ENCODE peak calls at places on chromosome 22, in nine cellular contexts. F is activated T-helper 1 cell treated with Interleukin-2 at 50 U/mL for 16 hours; H is amniotic epithelial cell; X is iPS DF 19.7; B is astrocyte of the spinal cord; R is stimulated activated CD8-positive, alpha-beta memory T cell treated with anti-CD3 and anti-CD28 coated beads, Interleukin-2, amount 100 ng/mL, for 1 hour; C is EH; K is NCI-H1092 treated with DMSO at 0.1 percent for 48 hours; L is CD4-positive, CD25-positive, alpha-beta regulatory T cell. T is an unnamed sample.

GRCh38 chr22:23179381-23180294 is 671 bp upstream of the BCR start:
- DNase-seq in L (peak), F (no peak), R (no peak), K (peak), X (no peak), B (no peak), H (no peak), C (no peak), T (no peak)

GRCh38 chr22:46044718-46045458 is 67.9 kb upstream of the WNT7B start:
- DNase-seq in C (peak), K (no peak), R (no peak), L (no peak), H (no peak), F (no peak), B (no peak), X (no peak), T (peak)

GRCh38 chr22:24437820-24438328 is 10.5 kb downstream of the ADORA2A start:
- DNase-seq in B (no peak), C (peak), H (no peak), K (no peak), X (no peak), F (no peak), L (peak), R (no peak), T (peak)

GRCh38 chr22:32619614-32620426 is 145.2 kb downstream of the FBXO7 start:
- DNase-seq in X (no peak), C (peak), L (no peak), F (no peak), B (peak), H (peak), R (no peak), K (no peak), T (no peak)

GRCh38 chr22:20211997-20212753 is 55.9 kb downstream of the RTN4R start:
- DNase-seq in F (no peak), C (no peak), H (no peak), R (no peak), L (no peak), K (peak), B (no peak), X (no peak), T (no peak)

GRCh38 chr22:40603088-40603605 is 33.4 kb downstream of the MRTFA start:
- DNase-seq in L (no peak), C (peak), B (peak), K (no peak), X (no peak), H (peak), R (no peak), F (no peak), T (no peak)

GRCh38 chr22:17784776-17785175 is 10.5 kb upstream of the BID start:
- DNase-seq in B (no peak), C (no peak), H (no peak), F (no peak), R (no peak), L (no peak), X (no peak), K (no peak), T (no peak)

GRCh38 chr22:20198527-20199319 is 47.9 kb upstream of the CCDC188 start:
- DNase-seq in F (no peak), C (no peak), R (no peak), X (no peak), K (no peak), B (no peak), H (no peak), L (no peak), T (no peak)

GRCh38 chr22:47197735-47198500 is 435.5 kb downstream of the TBC1D22A start:
- DNase-seq in C (no peak), H (no peak), X (no peak), K (no peak), F (no peak), R (no peak), L (no peak), B (no peak), T (peak)

GRCh38 chr22:36295247-36295646 is 42.3 kb downstream of the APOL1 start:
- DNase-seq in L (no peak), C (no peak), R (no peak), H (no peak), B (no peak), X (no peak), K (no peak), F (no peak), T (no peak)

GRCh38 chr22:25546751-25547150 is 17.7 kb upstream of the GRK3 start:
- DNase-seq in R (no peak), K (no peak), L (no peak), F (no peak), C (peak), B (peak), X (no peak), H (no peak), T (no peak)

GRCh38 chr22:22014285-22014659 is 31.7 kb upstream of the TOP3B start:
- DNase-seq in R (no peak), L (no peak), F (no peak), C (no peak), K (no peak), B (no peak), H (no peak), X (no peak), T (no peak)

GRCh38 chr22:50530280-50530856 is 556 bp upstream of the TYMP start:
- DNase-seq in X (no peak), H (peak), B (peak), C (peak), R (no peak), L (no peak), K (no peak), F (no peak), T (peak)

GRCh38 chr22:48700566-48701295 is 1126.9 kb downstream of the BRD1 start:
- DNase-seq in H (no peak), B (no peak), K (no peak), L (no peak), X (no peak), F (no peak), R (no peak), C (no peak), T (no peak)

GRCh38 chr22:17831527-17832251 is 57.4 kb upstream of the BID start:
- DNase-seq in L (no peak), C (no peak), H (no peak), F (no peak), K (no peak), B (no peak), X (no peak), R (no peak), T (no peak)

GRCh38 chr22:50701076-50701419 is 28.4 kb downstream of the SHANK3 start:
- DNase-seq in F (no peak), C (no peak), L (no peak), B (no peak), H (no peak), X (no peak), R (no peak), K (no peak), T (no peak)

GRCh38 chr22:44711236-44711560 is 9.2 kb downstream of the PRR5 start:
- DNase-seq in X (no peak), F (no peak), L (no peak), K (no peak), H (no peak), B (no peak), C (no peak), R (no peak), T (no peak)